ENCODE peak calls at places on chromosomes 12 and 14, in six cellular contexts. M, E, T, R, A and H are unnamed samples.

GRCh38 chr14:100528962-100529560 is 58.2 kb downstream of the BEGAIN start:
- DNase-seq in M (no peak), E (no peak), T (no peak), R (no peak), A (no peak), H (no peak)

GRCh38 chr14:57897148-57897547 is 31.3 kb upstream of the SLC35F4 start:
- DNase-seq in M (no peak), E (no peak), T (no peak), R (no peak), A (no peak), H (no peak)

GRCh38 chr12:28905220-28905940 is 243.7 kb upstream of the FAR2 start:
- DNase-seq in M (no peak), E (no peak), T (no peak), R (no peak), A (no peak), H (no peak)

GRCh38 chr12:25811656-25812126 is 146.8 kb upstream of the RASSF8 start:
- DNase-seq in M (no peak), E (no peak), T (no peak), R (no peak), A (no peak), H (no peak)

GRCh38 chr14:103745424-103745823 is 29.8 kb downstream of the ZFYVE21 start:
- DNase-seq in M (no peak), E (no peak), T (no peak), R (no peak), A (no peak), H (no peak)

GRCh38 chr12:46131729-46132128 is 137.1 kb downstream of the SLC38A1 start:
- DNase-seq in M (no peak), E (no peak), T (no peak), R (no peak), A (no peak), H (no peak)

GRCh38 chr14:103284574-103285467 is 49.2 kb upstream of the EIF5 start:
- DNase-seq in M (no peak), E (peak), T (no peak), R (no peak), A (peak), H (peak)

GRCh38 chr12:64583395-64584172 is 26.7 kb upstream of the RASSF3 start:
- DNase-seq in M (no peak), E (no peak), T (peak), R (no peak), A (no peak), H (no peak)

GRCh38 chr12:100295764-100296555 is 29.0 kb downstream of the SCYL2 start:
- DNase-seq in M (no peak), E (no peak), T (no peak), R (no peak), A (no peak), H (no peak)

GRCh38 chr12:93913845-93914244 is 234.5 kb upstream of the PLXNC1 start:
- DNase-seq in M (no peak), E (no peak), T (no peak), R (no peak), A (no peak), H (no peak)

GRCh38 chr14:88929656-88930436 is 105.4 kb downstream of the TTC8 start:
- DNase-seq in M (no peak), E (no peak), T (no peak), R (no peak), A (no peak), H (no peak)

GRCh38 chr14:26993541-26993940 is 395.7 kb upstream of the NOVA1 start:
- DNase-seq in M (no peak), E (no peak), T (no peak), R (no peak), A (no peak), H (no peak)

GRCh38 chr12:103586132-103586531 is 941 bp upstream of the STAB2 start:
- DNase-seq in M (no peak), E (no peak), T (no peak), R (no peak), A (no peak), H (no peak)